ENCODE peak calls at places on chromosomes 5 and 9, in four cellular contexts. V is DND-41, K is mammary epithelial cell, R is IMR-90. E is an unnamed sample.
A peak's percentile ranks its signal among the peaks of the same experiment; 100 is the strongest.

GRCh38 chr5:101364469-101364868 is 461.4 kb upstream of the ST8SIA4 start:
- DNase-seq in V (no peak), K (no peak), R (no peak), E (no peak)

GRCh38 chr9:995776-996175 is 19.3 kb downstream of the DMRT3 start:
- DNase-seq in V (no peak), K (peak; percentile 15), R (peak; percentile 49), E (no peak)

GRCh38 chr9:12884736-12885395 is 110.0 kb downstream of the LURAP1L start:
- DNase-seq in V (no peak), K (peak; percentile 77), R (peak; percentile 88), E (no peak)

GRCh38 chr9:79701651-79702050 is 129.9 kb downstream of the TLE4 start:
- DNase-seq in V (no peak), K (no peak), R (no peak), E (no peak)

GRCh38 chr5:171697591-171698102 is 88.0 kb upstream of the SMIM23 start:
- DNase-seq in V (no peak), K (no peak), R (no peak), E (no peak)

GRCh38 chr5:64347308-64347707 is 158.5 kb upstream of the RGS7BP start:
- DNase-seq in V (no peak), K (no peak), R (no peak), E (no peak)

GRCh38 chr5:155628346-155628745 is 614.8 kb downstream of the KIF4B start:
- DNase-seq in V (no peak), K (no peak), R (no peak), E (no peak)

GRCh38 chr5:126837907-126838539 is 61.1 kb downstream of the LMNB1 start:
- DNase-seq in V (no peak), K (no peak), R (peak; percentile 53), E (no peak)

GRCh38 chr9:86534572-86535258 is 180.5 kb upstream of the TUT7 start:
- DNase-seq in V (no peak), K (no peak), R (peak; percentile 83), E (no peak)

GRCh38 chr9:93300585-93301081 is 116.7 kb downstream of the WNK2 start:
- DNase-seq in V (no peak), K (no peak), R (no peak), E (no peak)

GRCh38 chr5:23631283-23632045 is 124.1 kb downstream of the PRDM9 start:
- DNase-seq in V (no peak), K (peak; percentile 79), R (peak; percentile 1), E (no peak)

GRCh38 chr9:123480096-123480495 is 124.1 kb downstream of the CRB2 start:
- DNase-seq in V (no peak), K (no peak), R (no peak), E (no peak)

GRCh38 chr9:118961857-118962256 is 407.4 kb downstream of the BRINP1 start:
- DNase-seq in V (no peak), K (peak; percentile 54), R (peak; percentile 8), E (no peak)

GRCh38 chr5:122611401-122611800 is 163.5 kb upstream of the SNX2 start:
- DNase-seq in V (no peak), K (no peak), R (no peak), E (no peak)

GRCh38 chr5:166595274-166595951 is 1696.0 kb upstream of the WWC1 start:
- DNase-seq in V (no peak), K (no peak), R (no peak), E (no peak)

GRCh38 chr5:141713616-141714309 is 31.7 kb upstream of the ARAP3 start:
- DNase-seq in V (no peak), K (peak; percentile 96), R (no peak), E (no peak)

GRCh38 chr9:37293664-37294524 is 128.6 kb upstream of the GRHPR start:
- DNase-seq in V (peak; percentile 27), K (no peak), R (peak; percentile 32), E (no peak)

GRCh38 chr9:101465330-101465915 is 29.8 kb upstream of the ALDOB start:
- DNase-seq in V (peak; percentile 4), K (peak; percentile 74), R (peak; percentile 70), E (no peak)

GRCh38 chr5:34600118-34600493 is 56.0 kb upstream of the RAI14 start:
- DNase-seq in V (no peak), K (no peak), R (no peak), E (no peak)

GRCh38 chr5:150645070-150645700 is 4.7 kb downstream of the SYNPO start:
- DNase-seq in V (no peak), K (peak; percentile 47), R (peak; percentile 71), E (no peak)

GRCh38 chr5:161183559-161183958 is 331.5 kb upstream of the ATP10B start:
- DNase-seq in V (no peak), K (no peak), R (no peak), E (no peak)

GRCh38 chr5:15752886-15753285 is 252.9 kb downstream of the FBXL7 start:
- DNase-seq in V (no peak), K (no peak), R (peak; percentile 51), E (no peak)
- H3K4me3 ChIP-seq in V (no peak overlapping the region), K (no peak overlapping the region), R (peak overlapping the region; percentile 50), E (no peak overlapping the region)

GRCh38 chr9:73039916-73040263 is 87.0 kb upstream of the ALDH1A1 start:
- DNase-seq in V (no peak), K (no peak), R (no peak), E (no peak)

GRCh38 chr9:73039253-73039915 is 86.5 kb upstream of the ALDH1A1 start:
- DNase-seq in V (no peak), K (no peak), R (no peak), E (no peak)

GRCh38 chr9:73038089-73038509 is 85.2 kb upstream of the ALDH1A1 start:
- DNase-seq in V (no peak), K (no peak), R (no peak), E (no peak)

GRCh38 chr9:73037613-73038012 is 84.8 kb upstream of the ALDH1A1 start:
- DNase-seq in V (no peak), K (no peak), R (no peak), E (no peak)

GRCh38 chr9:73038613-73039012 is 85.8 kb upstream of the ALDH1A1 start:
- DNase-seq in V (no peak), K (peak; percentile 1), R (no peak), E (no peak)
- H3K27ac ChIP-seq in V (no peak overlapping the region), K (no peak overlapping the region), R (no peak overlapping the region), E (no peak overlapping the region)

GRCh38 chr5:914174-914573 is 21.5 kb downstream of the TRIP13 start:
- DNase-seq in V (no peak), K (no peak), R (no peak), E (no peak)

GRCh38 chr5:914612-915011 is 21.9 kb downstream of the TRIP13 start:
- DNase-seq in V (no peak), K (no peak), R (no peak), E (no peak)

GRCh38 chr5:911601-912000 is 18.9 kb downstream of the TRIP13 start:
- DNase-seq in V (no peak), K (peak; percentile 84), R (peak; percentile 64), E (no peak)

GRCh38 chr5:910769-911160 is 18.1 kb downstream of the TRIP13 start:
- DNase-seq in V (no peak), K (no peak), R (no peak), E (no peak)

DNA sequence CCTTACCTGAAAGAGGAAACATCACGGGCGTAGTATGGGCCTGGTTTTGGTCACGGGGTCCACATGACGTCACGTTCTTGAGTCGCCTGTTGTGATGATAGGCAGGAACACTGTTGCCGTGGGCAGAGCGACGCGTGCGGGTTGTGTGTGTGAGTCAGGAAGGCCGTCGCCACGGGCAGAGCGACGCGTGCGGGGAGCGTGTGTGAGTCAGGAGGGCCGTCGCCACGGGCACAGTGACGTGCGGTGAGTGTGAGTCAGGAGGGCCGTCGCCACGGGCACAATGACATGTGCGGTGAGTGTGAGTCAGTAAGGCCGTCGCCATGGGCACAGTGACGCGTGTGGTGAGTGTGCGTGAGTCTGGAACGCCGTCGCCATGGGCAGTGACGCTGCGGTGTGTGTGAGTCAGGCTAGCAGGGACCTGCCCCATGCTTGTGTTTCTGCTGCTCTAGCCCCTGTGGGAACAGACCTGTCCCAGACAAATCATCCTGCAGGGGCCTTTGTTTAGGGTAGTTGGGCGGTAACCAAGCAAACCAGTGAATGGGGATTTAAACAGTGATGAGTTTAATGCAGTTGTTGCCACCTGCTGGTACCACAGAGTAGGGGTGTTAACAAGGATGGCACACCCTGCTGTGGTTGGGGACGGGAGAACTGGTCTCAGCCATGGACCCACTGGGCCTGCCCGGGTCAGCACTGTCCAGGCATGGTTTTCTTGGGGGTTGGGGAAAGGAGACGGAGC is 19.8 kb downstream of the TRIP13 start:
- DNase-seq in V (no peak), K (peak; percentile 99), R (peak; percentile 96), E (no peak)
- TF ChIP-seq CTCF in V (peak; percentile 44), K (peak; percentile 58), R (peak; percentile 28), E (no peak)

GRCh38 chr5:169804861-169805260 is 167.8 kb downstream of the DOCK2 start:
- DNase-seq in V (no peak), K (no peak), R (peak; percentile 90), E (no peak)
- H3K4me3 ChIP-seq in V (no peak overlapping the region), K (no peak overlapping the region), R (no peak overlapping the region), E (no peak overlapping the region)

DNA sequence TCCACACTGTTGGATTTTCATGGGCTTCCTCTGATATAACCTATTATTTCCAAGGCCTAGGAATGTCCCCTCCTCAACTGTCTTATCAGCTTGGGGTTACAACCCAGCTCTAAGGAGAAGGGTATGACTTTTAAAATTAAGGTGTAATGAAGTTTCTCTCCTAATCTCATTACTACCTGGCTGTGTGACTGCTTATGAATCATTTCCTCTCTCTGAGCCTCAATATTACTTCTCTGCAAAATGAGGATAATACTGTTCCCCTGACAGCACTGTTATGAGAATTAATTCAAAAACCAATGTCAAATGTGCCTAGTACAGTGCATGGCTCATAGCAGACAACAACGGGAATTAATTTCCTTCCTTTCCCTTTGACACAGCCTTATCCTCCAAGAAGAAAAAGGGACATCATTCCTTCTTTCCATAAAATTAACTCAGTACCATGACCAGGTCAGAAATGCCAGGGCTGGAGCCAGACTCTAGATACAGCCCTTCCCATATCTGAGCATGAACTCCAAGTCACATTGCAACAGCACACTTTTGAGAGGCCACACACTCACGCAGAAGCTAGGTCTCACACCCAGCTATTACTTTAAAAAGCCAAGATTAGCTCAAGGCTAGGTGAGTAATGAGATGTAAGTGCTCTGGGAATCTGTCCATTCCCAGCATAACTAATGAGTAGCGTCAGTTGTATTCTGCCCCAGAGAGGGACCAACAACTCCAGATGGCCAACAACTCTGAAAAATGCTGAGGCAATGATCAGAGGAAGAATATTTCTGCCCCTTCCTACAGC is 118.7 kb downstream of the NR6A1 start:
- DNase-seq in V (no peak), K (peak; percentile 96), R (peak; percentile 88), E (no peak)
- H3K27ac ChIP-seq in V (no peak overlapping the region), K (peak overlapping the region; percentile 73), R (no peak overlapping the region), E (no peak overlapping the region)

GRCh38 chr9:35733109-35733541 is 659 bp downstream of the CREB3 start:
- DNase-seq in V (no peak), K (peak; percentile 82), R (peak; percentile 75), E (no peak)
- TF ChIP-seq CTCF in V (peak; percentile 19), K (peak; percentile 26), R (peak; percentile 18), E (no peak)